ENCODE peak calls at places on chromosomes 12 and 14, in nine cellular contexts. One of them, this sample, is unnamed.

GRCh38 chr14:24481622-24482324 is 26.3 kb downstream of the CMA1 start:
- DNase-seq in suprapubic skin: no peak
- DNase-seq in stomach: peak
- DNase-seq in tibial nerve: no peak
- DNase-seq in erythroblast: peak
- DNase-seq in endothelial cell of umbilical vein: peak
- DNase-seq in HCT116: peak
- DNase-seq in K562: peak
- DNase-seq in IMR-90: peak
- DNase-seq in this sample: peak

GRCh38 chr12:13177896-13178295 is 18.6 kb upstream of the EMP1 start:
- DNase-seq in K562: no peak
- DNase-seq in IMR-90: no peak
- DNase-seq in erythroblast: no peak
- DNase-seq in suprapubic skin: no peak
- DNase-seq in HCT116: no peak
- DNase-seq in tibial nerve: no peak
- DNase-seq in endothelial cell of umbilical vein: no peak
- DNase-seq in stomach: no peak
- DNase-seq in this sample: no peak

GRCh38 chr12:133080619-133081407 is at the start of gene ZNF140:
- DNase-seq in endothelial cell of umbilical vein: peak
- DNase-seq in stomach: peak
- DNase-seq in erythroblast: peak
- DNase-seq in IMR-90: peak
- DNase-seq in tibial nerve: peak
- DNase-seq in suprapubic skin: peak
- DNase-seq in K562: peak
- DNase-seq in HCT116: no peak
- DNase-seq in this sample: peak

GRCh38 chr12:102063066-102063465 is 1.3 kb upstream of the WASHC3 start:
- DNase-seq in K562: peak
- DNase-seq in erythroblast: peak
- DNase-seq in endothelial cell of umbilical vein: no peak
- DNase-seq in suprapubic skin: no peak
- DNase-seq in tibial nerve: no peak
- DNase-seq in HCT116: peak
- DNase-seq in stomach: no peak
- DNase-seq in IMR-90: no peak
- DNase-seq in this sample: no peak

GRCh38 chr12:41907550-41907949 is 237.1 kb downstream of the GXYLT1 start:
- DNase-seq in suprapubic skin: no peak
- DNase-seq in tibial nerve: no peak
- DNase-seq in erythroblast: no peak
- DNase-seq in stomach: no peak
- DNase-seq in IMR-90: no peak
- DNase-seq in K562: no peak
- DNase-seq in endothelial cell of umbilical vein: no peak
- DNase-seq in HCT116: no peak
- DNase-seq in this sample: no peak

GRCh38 chr12:8697120-8697475 is 693 bp upstream of the RIMKLB start:
- DNase-seq in erythroblast: peak
- DNase-seq in K562: peak
- DNase-seq in tibial nerve: no peak
- DNase-seq in HCT116: no peak
- DNase-seq in IMR-90: peak
- DNase-seq in stomach: no peak
- DNase-seq in endothelial cell of umbilical vein: peak
- DNase-seq in suprapubic skin: no peak
- DNase-seq in this sample: peak

GRCh38 chr12:96399919-96400630 is at the start of gene CDK17:
- DNase-seq in IMR-90: peak
- DNase-seq in erythroblast: peak
- DNase-seq in K562: peak
- DNase-seq in endothelial cell of umbilical vein: peak
- DNase-seq in HCT116: peak
- DNase-seq in stomach: peak
- DNase-seq in tibial nerve: peak
- DNase-seq in suprapubic skin: peak
- DNase-seq in this sample: peak

GRCh38 chr12:116183741-116184141 is 93.8 kb downstream of the MED13L start:
- DNase-seq in tibial nerve: no peak
- DNase-seq in stomach: no peak
- DNase-seq in HCT116: no peak
- DNase-seq in endothelial cell of umbilical vein: peak
- DNase-seq in K562: no peak
- DNase-seq in IMR-90: peak
- DNase-seq in suprapubic skin: no peak
- DNase-seq in erythroblast: no peak
- DNase-seq in this sample: no peak

GRCh38 chr14:23301969-23302289 is 730 bp downstream of the PPP1R3E start:
- DNase-seq in K562: no peak
- DNase-seq in suprapubic skin: no peak
- DNase-seq in HCT116: no peak
- DNase-seq in IMR-90: no peak
- DNase-seq in erythroblast: no peak
- DNase-seq in endothelial cell of umbilical vein: no peak
- DNase-seq in tibial nerve: no peak
- DNase-seq in stomach: no peak
- DNase-seq in this sample: no peak
- TF ChIP-seq POLR2A in K562: peak
- TF ChIP-seq POLR2A in suprapubic skin: no peak
- TF ChIP-seq POLR2A in HCT116: peak
- TF ChIP-seq POLR2A in IMR-90: peak
- TF ChIP-seq POLR2A in erythroblast: peak
- TF ChIP-seq POLR2A in endothelial cell of umbilical vein: no peak
- TF ChIP-seq POLR2A in tibial nerve: peak
- TF ChIP-seq POLR2A in stomach: peak
- TF ChIP-seq POLR2A in this sample: peak

DNA sequence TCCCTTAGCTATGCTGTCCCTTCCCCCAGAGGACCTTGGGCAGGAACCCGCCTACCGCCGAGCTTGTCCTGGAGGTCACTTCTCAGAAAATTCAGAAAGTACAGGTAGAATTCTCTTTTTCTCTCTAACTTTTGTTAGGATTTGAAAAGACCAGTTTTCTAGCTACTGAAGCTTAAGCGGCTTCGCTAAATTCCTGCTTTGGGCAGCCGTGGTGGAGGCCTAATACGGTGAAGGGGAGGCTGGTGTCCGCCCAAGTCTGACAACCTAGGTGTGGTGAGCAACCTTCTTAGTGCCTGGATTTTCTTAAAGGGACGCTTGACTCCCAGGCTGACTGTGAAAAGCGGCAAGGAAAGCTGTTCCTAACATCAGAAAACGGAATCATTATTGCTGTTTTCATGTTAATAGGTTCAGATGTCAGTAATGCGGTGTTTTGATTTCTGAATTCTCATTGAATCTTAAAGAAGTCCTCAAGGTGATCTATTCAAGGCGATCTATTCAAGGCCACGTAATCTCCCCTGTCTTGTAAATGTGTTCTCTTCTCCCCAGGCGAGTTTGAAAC is 835 bp downstream of the FGD4 start:
- DNase-seq in endothelial cell of umbilical vein: peak
- DNase-seq in tibial nerve: no peak
- DNase-seq in K562: peak
- DNase-seq in HCT116: peak
- DNase-seq in suprapubic skin: no peak
- DNase-seq in IMR-90: no peak
- DNase-seq in stomach: peak
- DNase-seq in erythroblast: no peak
- DNase-seq in this sample: peak
- TF ChIP-seq POLR2A in endothelial cell of umbilical vein: no peak
- TF ChIP-seq POLR2A in tibial nerve: no peak
- TF ChIP-seq POLR2A in K562: no peak
- TF ChIP-seq POLR2A in HCT116: no peak
- TF ChIP-seq POLR2A in suprapubic skin: no peak
- TF ChIP-seq POLR2A in IMR-90: no peak
- TF ChIP-seq POLR2A in stomach: no peak
- TF ChIP-seq POLR2A in erythroblast: no peak
- TF ChIP-seq POLR2A in this sample: no peak

GRCh38 chr14:76918176-76918750 is 92.1 kb downstream of the LRRC74A start:
- DNase-seq in HCT116: no peak
- DNase-seq in suprapubic skin: peak
- DNase-seq in stomach: peak
- DNase-seq in erythroblast: peak
- DNase-seq in endothelial cell of umbilical vein: peak
- DNase-seq in IMR-90: peak
- DNase-seq in K562: no peak
- DNase-seq in tibial nerve: peak
- DNase-seq in this sample: no peak
- TF ChIP-seq POLR2A in HCT116: no peak
- TF ChIP-seq POLR2A in suprapubic skin: no peak
- TF ChIP-seq POLR2A in stomach: no peak
- TF ChIP-seq POLR2A in erythroblast: no peak
- TF ChIP-seq POLR2A in endothelial cell of umbilical vein: no peak
- TF ChIP-seq POLR2A in IMR-90: no peak
- TF ChIP-seq POLR2A in K562: no peak
- TF ChIP-seq POLR2A in tibial nerve: no peak
- TF ChIP-seq POLR2A in this sample: peak

GRCh38 chr12:68832504-68832867 is 24.5 kb downstream of the MDM2 start:
- DNase-seq in suprapubic skin: no peak
- DNase-seq in erythroblast: no peak
- DNase-seq in tibial nerve: no peak
- DNase-seq in stomach: no peak
- DNase-seq in K562: no peak
- DNase-seq in endothelial cell of umbilical vein: no peak
- DNase-seq in HCT116: no peak
- DNase-seq in IMR-90: no peak
- DNase-seq in this sample: no peak

GRCh38 chr12:68831751-68832503 is 23.9 kb downstream of the MDM2 start:
- DNase-seq in tibial nerve: no peak
- DNase-seq in suprapubic skin: no peak
- DNase-seq in stomach: no peak
- DNase-seq in IMR-90: no peak
- DNase-seq in endothelial cell of umbilical vein: no peak
- DNase-seq in erythroblast: no peak
- DNase-seq in K562: no peak
- DNase-seq in HCT116: no peak
- DNase-seq in this sample: no peak

GRCh38 chr12:68831272-68831671 is 23.3 kb downstream of the MDM2 start:
- DNase-seq in HCT116: no peak
- DNase-seq in stomach: no peak
- DNase-seq in erythroblast: peak
- DNase-seq in K562: no peak
- DNase-seq in IMR-90: no peak
- DNase-seq in tibial nerve: no peak
- DNase-seq in endothelial cell of umbilical vein: no peak
- DNase-seq in suprapubic skin: no peak
- DNase-seq in this sample: no peak

GRCh38 chr12:68835333-68835908 is 27.4 kb downstream of the MDM2 start:
- DNase-seq in tibial nerve: no peak
- DNase-seq in endothelial cell of umbilical vein: no peak
- DNase-seq in erythroblast: no peak
- DNase-seq in IMR-90: no peak
- DNase-seq in K562: no peak
- DNase-seq in stomach: no peak
- DNase-seq in suprapubic skin: no peak
- DNase-seq in HCT116: no peak
- DNase-seq in this sample: no peak

DNA sequence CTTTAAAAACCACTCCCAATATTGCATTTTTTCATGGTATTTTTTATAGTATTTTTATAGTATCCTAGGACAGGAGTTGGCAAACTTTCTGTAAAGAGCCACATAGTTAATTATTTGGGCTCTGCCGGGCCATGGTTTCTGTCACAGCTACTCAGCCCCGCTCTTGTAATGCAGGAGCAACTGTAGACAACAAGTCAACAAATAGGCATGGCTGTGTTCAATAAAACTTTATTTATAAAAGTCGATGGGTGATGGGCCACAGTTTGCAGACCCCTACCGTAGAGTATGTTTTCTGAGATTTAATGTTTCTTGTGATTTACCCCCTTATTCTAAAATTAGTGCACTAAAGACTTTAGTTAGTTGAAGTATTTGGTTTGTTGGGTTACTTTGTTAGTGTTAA is 25.5 kb downstream of the MDM2 start:
- DNase-seq in stomach: no peak
- DNase-seq in K562: no peak
- DNase-seq in IMR-90: no peak
- DNase-seq in HCT116: no peak
- DNase-seq in erythroblast: no peak
- DNase-seq in suprapubic skin: no peak
- DNase-seq in endothelial cell of umbilical vein: no peak
- DNase-seq in tibial nerve: no peak
- DNase-seq in this sample: no peak
- TF ChIP-seq POLR2A in stomach: no peak
- TF ChIP-seq POLR2A in K562: no peak
- TF ChIP-seq POLR2A in IMR-90: no peak
- TF ChIP-seq POLR2A in HCT116: no peak
- TF ChIP-seq POLR2A in erythroblast: no peak
- TF ChIP-seq POLR2A in suprapubic skin: no peak
- TF ChIP-seq POLR2A in endothelial cell of umbilical vein: no peak
- TF ChIP-seq POLR2A in tibial nerve: no peak
- TF ChIP-seq POLR2A in this sample: no peak

GRCh38 chr14:73149753-73150152 is 13.4 kb downstream of the PSEN1 start:
- DNase-seq in tibial nerve: no peak
- DNase-seq in suprapubic skin: no peak
- DNase-seq in stomach: no peak
- DNase-seq in HCT116: no peak
- DNase-seq in endothelial cell of umbilical vein: no peak
- DNase-seq in erythroblast: no peak
- DNase-seq in K562: no peak
- DNase-seq in IMR-90: peak
- DNase-seq in this sample: no peak
- TF ChIP-seq POLR2A in tibial nerve: no peak
- TF ChIP-seq POLR2A in suprapubic skin: no peak
- TF ChIP-seq POLR2A in stomach: no peak
- TF ChIP-seq POLR2A in HCT116: no peak
- TF ChIP-seq POLR2A in endothelial cell of umbilical vein: no peak
- TF ChIP-seq POLR2A in erythroblast: no peak
- TF ChIP-seq POLR2A in K562: no peak
- TF ChIP-seq POLR2A in IMR-90: no peak
- TF ChIP-seq POLR2A in this sample: no peak

GRCh38 chr14:101767618-101768362 is 6.3 kb downstream of the PPP2R5C start:
- DNase-seq in endothelial cell of umbilical vein: no peak
- DNase-seq in suprapubic skin: no peak
- DNase-seq in K562: no peak
- DNase-seq in stomach: no peak
- DNase-seq in HCT116: no peak
- DNase-seq in tibial nerve: no peak
- DNase-seq in erythroblast: no peak
- DNase-seq in IMR-90: no peak
- DNase-seq in this sample: no peak
- TF ChIP-seq POLR2A in endothelial cell of umbilical vein: no peak
- TF ChIP-seq POLR2A in suprapubic skin: no peak
- TF ChIP-seq POLR2A in K562: peak
- TF ChIP-seq POLR2A in stomach: no peak
- TF ChIP-seq POLR2A in HCT116: no peak
- TF ChIP-seq POLR2A in tibial nerve: no peak
- TF ChIP-seq POLR2A in erythroblast: no peak
- TF ChIP-seq POLR2A in IMR-90: no peak
- TF ChIP-seq POLR2A in this sample: no peak

GRCh38 chr12:94062194-94062593 is 86.2 kb upstream of the PLXNC1 start:
- DNase-seq in HCT116: no peak
- DNase-seq in stomach: no peak
- DNase-seq in endothelial cell of umbilical vein: no peak
- DNase-seq in tibial nerve: no peak
- DNase-seq in suprapubic skin: no peak
- DNase-seq in erythroblast: no peak
- DNase-seq in K562: no peak
- DNase-seq in IMR-90: no peak
- DNase-seq in this sample: no peak
- TF ChIP-seq POLR2A in HCT116: no peak
- TF ChIP-seq POLR2A in stomach: no peak
- TF ChIP-seq POLR2A in endothelial cell of umbilical vein: no peak
- TF ChIP-seq POLR2A in tibial nerve: no peak
- TF ChIP-seq POLR2A in suprapubic skin: no peak
- TF ChIP-seq POLR2A in erythroblast: no peak
- TF ChIP-seq POLR2A in K562: no peak
- TF ChIP-seq POLR2A in IMR-90: no peak
- TF ChIP-seq POLR2A in this sample: no peak

This sample was measured in H54.